ENCODE peak calls at places on chromosome 7, in five cellular contexts. K, Q, Z, T and O are unnamed samples. For H3K4me1 and H3K9me3, the result is how much of the 10 kb centered on the place peaks cover.

GRCh38 chr7:47149971-47150370 is 431.9 kb downstream of the TNS3 start:
- DNase-seq in K (no peak), Q (no peak), Z (no peak), T (no peak), O (no peak)

GRCh38 chr7:128381161-128381821 is 19.8 kb upstream of the PRRT4 start:
- DNase-seq in K (no peak), Q (no peak), Z (no peak), T (no peak), O (no peak)

GRCh38 chr7:81297317-81297716 is 378.5 kb upstream of the SEMA3C start:
- DNase-seq in K (no peak), Q (no peak), Z (no peak), T (no peak), O (no peak)

GRCh38 chr7:150335101-150335773 is 6.2 kb downstream of the RARRES2 start:
- DNase-seq in K (peak), Q (peak), Z (no peak), T (no peak), O (no peak)

GRCh38 chr7:88456490-88456889 is 149.8 kb upstream of the STEAP4 start:
- DNase-seq in K (no peak), Q (no peak), Z (no peak), T (no peak), O (no peak)

GRCh38 chr7:40551685-40552576 is 417.1 kb downstream of the SUGCT start:
- DNase-seq in K (peak), Q (no peak), Z (no peak), T (peak), O (no peak)

GRCh38 chr7:135755351-135755753 is 6.7 kb upstream of the FAM180A start:
- DNase-seq in K (no peak), Q (no peak), Z (no peak), T (peak), O (no peak)

GRCh38 chr7:156903232-156903909 is 10.4 kb upstream of the LMBR1 start:
- DNase-seq in K (peak), Q (no peak), Z (peak), T (no peak), O (peak)

GRCh38 chr7:71484381-71484780 is 352.4 kb downstream of the GALNT17 start:
- DNase-seq in K (peak), Q (no peak), Z (no peak), T (no peak), O (no peak)

GRCh38 chr7:64876792-64877713 is 26.0 kb upstream of the ZNF273 start:
- DNase-seq in K (peak), Q (no peak), Z (peak), T (peak), O (peak)

GRCh38 chr7:27203964-27204594 is 4.2 kb upstream of the HOXA13 start:
- DNase-seq in K (no peak), Q (no peak), Z (no peak), T (no peak), O (no peak)

GRCh38 chr7:27202741-27203134 is 2.8 kb upstream of the HOXA13 start:
- DNase-seq in K (no peak), Q (no peak), Z (no peak), T (no peak), O (no peak)

GRCh38 chr7:27204851-27205322 is 5.0 kb upstream of the HOXA13 start:
- DNase-seq in K (no peak), Q (no peak), Z (no peak), T (no peak), O (no peak)

GRCh38 chr7:27202018-27202740 is 2.3 kb upstream of the HOXA13 start:
- DNase-seq in K (no peak), Q (no peak), Z (no peak), T (no peak), O (no peak)

GRCh38 chr7:27203378-27203953 is 3.6 kb upstream of the HOXA13 start:
- DNase-seq in K (no peak), Q (no peak), Z (no peak), T (no peak), O (no peak)
- H3K4me1 ChIP-seq in K (under half), Q (under half), Z (under half), T (under half), O (under half)

GRCh38 chr7:105937411-105937810 is 25.7 kb upstream of the CDHR3 start:
- DNase-seq in K (no peak), Q (no peak), Z (no peak), T (no peak), O (no peak)
- H3K9me3 ChIP-seq in K (under half), Q (under half), Z (under half), T (under half), O (under half)

DNA sequence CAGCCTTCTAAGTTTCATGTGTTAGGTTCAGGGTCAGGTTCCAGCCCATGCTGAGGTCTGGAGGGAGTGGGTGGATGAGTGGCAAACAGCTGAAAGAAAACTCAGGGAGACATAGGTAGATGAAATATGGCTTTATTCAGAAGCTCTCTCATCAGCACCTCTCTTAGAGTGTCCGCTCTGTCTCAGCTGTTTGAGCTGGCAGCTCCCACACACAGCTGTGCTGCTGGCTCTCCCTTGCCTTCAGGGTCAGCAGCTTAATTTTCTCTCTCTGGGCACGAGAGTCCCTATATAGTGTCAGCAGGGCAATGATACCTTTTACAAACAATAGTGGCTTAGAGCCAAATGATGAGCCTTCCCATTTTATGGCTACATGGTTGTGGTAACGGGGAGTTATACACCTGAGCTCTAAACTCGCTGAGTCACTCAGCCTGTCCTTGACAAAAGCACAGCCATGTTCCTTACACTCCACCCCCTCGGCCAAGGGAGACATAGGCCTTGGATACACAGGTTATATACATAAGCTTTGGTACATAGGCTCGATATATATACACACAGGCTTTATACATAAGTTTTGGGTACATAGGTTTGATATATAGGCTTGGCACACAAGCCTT is 10.4 kb downstream of the RNF133 start:
- DNase-seq in K (no peak), Q (no peak), Z (no peak), T (no peak), O (no peak)
- H3K4me3 ChIP-seq in K (no peak), Q (no peak), Z (no peak), T (no peak), O (no peak)

GRCh38 chr7:50663396-50664102 is 98.3 kb upstream of the DDC start:
- DNase-seq in K (no peak), Q (no peak), Z (no peak), T (no peak), O (no peak)
- H3K4me1 ChIP-seq in K (under half), Q (under half), Z (half or more), T (under half), O (under half)

GRCh38 chr7:56007891-56008290 is 43.4 kb downstream of the PSPH start:
- DNase-seq in K (no peak), Q (no peak), Z (no peak), T (no peak), O (no peak)
- H3K9me3 ChIP-seq in K (under half), Q (under half), Z (under half), T (under half), O (under half)

GRCh38 chr7:26195867-26196266 is 4.7 kb downstream of the HNRNPA2B1 start:
- DNase-seq in K (no peak), Q (no peak), Z (no peak), T (no peak), O (no peak)
- H3K4me3 ChIP-seq in K (no peak), Q (no peak), Z (peak), T (no peak), O (peak)

GRCh38 chr7:2112261-2113203 is 120.2 kb downstream of the MAD1L1 start:
- DNase-seq in K (no peak), Q (no peak), Z (no peak), T (no peak), O (no peak)
- H3K4me1 ChIP-seq in K (under half), Q (under half), Z (under half), T (under half), O (under half)

DNA sequence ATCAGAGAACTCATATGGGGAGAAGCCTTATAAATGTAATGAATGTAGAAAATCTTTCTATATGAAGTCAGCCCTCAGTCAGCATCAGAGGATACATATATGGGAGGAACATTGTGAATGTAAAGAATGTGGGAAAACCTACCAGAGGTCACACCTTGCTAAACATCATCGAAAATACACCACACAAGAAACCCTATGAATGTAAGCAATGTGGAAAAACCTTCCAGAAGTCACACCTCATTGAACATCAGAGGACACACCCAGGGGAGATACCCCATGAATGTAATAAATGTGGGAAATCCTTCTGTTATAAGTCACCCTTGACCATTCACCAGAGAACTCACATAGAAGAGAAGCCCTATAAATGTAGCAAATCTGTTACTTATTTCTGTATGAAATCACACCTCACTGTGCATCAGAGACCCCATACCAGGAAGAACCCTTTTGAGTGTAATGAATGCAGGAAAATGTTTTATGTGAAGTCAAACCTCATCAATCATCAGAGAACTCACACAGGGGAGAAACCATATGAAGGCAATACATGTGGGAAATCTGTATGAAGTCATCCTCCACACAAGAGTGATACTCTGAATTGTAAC is 30.8 kb downstream of the ZNF12 start:
- DNase-seq in K (no peak), Q (no peak), Z (no peak), T (no peak), O (no peak)
- H3K9me3 ChIP-seq in K (under half), Q (under half), Z (half or more), T (under half), O (under half)

DNA sequence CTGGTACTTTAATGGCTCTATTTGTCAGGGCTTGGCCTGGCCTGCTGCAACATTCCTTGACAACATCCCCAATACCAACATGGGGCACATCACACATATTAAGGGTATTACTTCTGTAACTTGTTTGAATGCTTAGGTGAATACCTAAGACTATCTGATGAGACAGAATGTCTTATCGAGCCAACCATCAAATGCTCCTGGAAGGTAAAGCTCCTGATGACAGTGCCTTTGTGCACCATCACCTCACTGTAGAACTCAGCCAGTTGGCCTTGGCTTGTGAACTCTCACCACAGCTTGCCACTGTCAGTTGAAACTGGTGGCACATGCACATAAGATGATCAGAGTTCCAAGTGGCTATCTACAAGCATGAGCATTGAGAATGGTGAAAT is 3.7 kb upstream of the MYO1G start:
- DNase-seq in K (no peak), Q (no peak), Z (no peak), T (peak), O (no peak)
- H3K4me3 ChIP-seq in K (no peak), Q (no peak), Z (no peak), T (no peak), O (no peak)

GRCh38 chr7:23003505-23004246 is 10.3 kb downstream of the HYCC1 start:
- DNase-seq in K (peak), Q (no peak), Z (no peak), T (no peak), O (no peak)
- H3K4me1 ChIP-seq in K (under half), Q (under half), Z (under half), T (under half), O (under half)